ENCODE peak calls at places on chromosomes 11 and 22, in six cellular contexts. One of them, this sample, is unnamed.

GRCh38 chr11:13183094-13183825 is 94.3 kb upstream of the BMAL1 start:
- DNase-seq in GM12891: no peak
- DNase-seq in GM12878: no peak
- DNase-seq in K562: no peak
- DNase-seq in H1: no peak
- DNase-seq in HepG2: peak; percentile 28
- DNase-seq in this sample: no peak

GRCh38 chr11:27934830-27935145 is 173.2 kb downstream of the KIF18A start:
- DNase-seq in GM12891: no peak
- DNase-seq in GM12878: no peak
- DNase-seq in K562: no peak
- DNase-seq in H1: no peak
- DNase-seq in HepG2: no peak
- DNase-seq in this sample: no peak

GRCh38 chr11:19689281-19689975 is 23.2 kb upstream of the NAV2 start:
- DNase-seq in GM12891: no peak
- DNase-seq in GM12878: no peak
- DNase-seq in K562: no peak
- DNase-seq in H1: no peak
- DNase-seq in HepG2: no peak
- DNase-seq in this sample: no peak

GRCh38 chr11:108870373-108871020 is 205.6 kb downstream of the DDX10 start:
- DNase-seq in GM12891: no peak
- DNase-seq in GM12878: no peak
- DNase-seq in K562: no peak
- DNase-seq in H1: no peak
- DNase-seq in HepG2: peak; percentile 15
- DNase-seq in this sample: no peak

GRCh38 chr11:134943544-134943943 is 531.5 kb upstream of the B3GAT1 start:
- DNase-seq in GM12891: no peak
- DNase-seq in GM12878: no peak
- DNase-seq in K562: no peak
- DNase-seq in H1: no peak
- DNase-seq in HepG2: no peak
- DNase-seq in this sample: no peak

GRCh38 chr22:20130319-20130718 is 1.3 kb upstream of the ZDHHC8 start:
- DNase-seq in GM12891: no peak
- DNase-seq in GM12878: no peak
- DNase-seq in K562: no peak
- DNase-seq in H1: no peak
- DNase-seq in HepG2: no peak
- DNase-seq in this sample: no peak

GRCh38 chr11:2142300-2142759 is 3.1 kb upstream of the IGF2 start:
- DNase-seq in GM12891: no peak
- DNase-seq in GM12878: no peak
- DNase-seq in K562: no peak
- DNase-seq in H1: no peak
- DNase-seq in HepG2: no peak
- DNase-seq in this sample: no peak

GRCh38 chr11:79078999-79079398 is 361.8 kb downstream of the TENM4 start:
- DNase-seq in GM12891: no peak
- DNase-seq in GM12878: no peak
- DNase-seq in K562: no peak
- DNase-seq in H1: no peak
- DNase-seq in HepG2: no peak
- DNase-seq in this sample: no peak

GRCh38 chr11:116721983-116722382 is 50.8 kb downstream of the BUD13 start:
- DNase-seq in GM12891: no peak
- DNase-seq in GM12878: no peak
- DNase-seq in K562: no peak
- DNase-seq in H1: no peak
- DNase-seq in HepG2: no peak
- DNase-seq in this sample: no peak

GRCh38 chr11:20671856-20672546 is 2.6 kb downstream of the NELL1 start:
- DNase-seq in GM12891: peak; percentile 29
- DNase-seq in GM12878: no peak
- DNase-seq in K562: peak; percentile 26
- DNase-seq in H1: no peak
- DNase-seq in HepG2: peak; percentile 7
- DNase-seq in this sample: no peak

GRCh38 chr11:86888164-86888977 is 66.8 kb downstream of the FZD4 start:
- DNase-seq in GM12891: no peak
- DNase-seq in GM12878: no peak
- DNase-seq in K562: no peak
- DNase-seq in H1: no peak
- DNase-seq in HepG2: no peak
- DNase-seq in this sample: no peak

GRCh38 chr11:31802990-31803812 is 7.9 kb downstream of the PAX6 start:
- DNase-seq in GM12891: no peak
- DNase-seq in GM12878: no peak
- DNase-seq in K562: no peak
- DNase-seq in H1: peak; percentile 66
- DNase-seq in HepG2: no peak
- DNase-seq in this sample: no peak

GRCh38 chr11:68904458-68904847 is 762 bp downstream of the IGHMBP2 start:
- DNase-seq in GM12891: no peak
- DNase-seq in GM12878: no peak
- DNase-seq in K562: no peak
- DNase-seq in H1: no peak
- DNase-seq in HepG2: no peak
- DNase-seq in this sample: no peak

GRCh38 chr11:64025205-64025604 is 10.5 kb upstream of the FLRT1 start:
- DNase-seq in GM12891: no peak
- DNase-seq in GM12878: no peak
- DNase-seq in K562: no peak
- DNase-seq in H1: peak; percentile 77
- DNase-seq in HepG2: no peak
- DNase-seq in this sample: no peak

GRCh38 chr11:110349109-110349996 is 52.9 kb upstream of the RDX start:
- DNase-seq in GM12891: peak; percentile 29
- DNase-seq in GM12878: peak; percentile 94
- DNase-seq in K562: no peak
- DNase-seq in H1: no peak
- DNase-seq in HepG2: no peak
- DNase-seq in this sample: no peak

GRCh38 chr11:16992846-16993245 is 21.4 kb downstream of the PLEKHA7 start:
- DNase-seq in GM12891: no peak
- DNase-seq in GM12878: no peak
- DNase-seq in K562: no peak
- DNase-seq in H1: no peak
- DNase-seq in HepG2: no peak
- DNase-seq in this sample: no peak

GRCh38 chr11:96744697-96745096 is 354.9 kb downstream of the JRKL start:
- DNase-seq in GM12891: no peak
- DNase-seq in GM12878: no peak
- DNase-seq in K562: no peak
- DNase-seq in H1: no peak
- DNase-seq in HepG2: no peak
- DNase-seq in this sample: no peak

GRCh38 chr11:13277719-13278619 is at the start of gene BMAL1:
- DNase-seq in GM12891: peak; percentile 38
- DNase-seq in GM12878: no peak
- DNase-seq in K562: no peak
- DNase-seq in H1: peak; percentile 75
- DNase-seq in HepG2: no peak
- DNase-seq in this sample: peak; percentile 34

GRCh38 chr22:41541484-41541883 is 2.8 kb downstream of the POLR3H start:
- DNase-seq in GM12891: no peak
- DNase-seq in GM12878: no peak
- DNase-seq in K562: no peak
- DNase-seq in H1: no peak
- DNase-seq in HepG2: no peak
- DNase-seq in this sample: no peak

GRCh38 chr11:114076974-114077373 is 17.5 kb downstream of the ZBTB16 start:
- DNase-seq in GM12891: no peak
- DNase-seq in GM12878: no peak
- DNase-seq in K562: no peak
- DNase-seq in H1: no peak
- DNase-seq in HepG2: no peak
- DNase-seq in this sample: no peak

GRCh38 chr22:45246060-45246985 is 5.6 kb upstream of the KIAA0930 start:
- DNase-seq in GM12891: no peak
- DNase-seq in GM12878: no peak
- DNase-seq in K562: no peak
- DNase-seq in H1: no peak
- DNase-seq in HepG2: peak; percentile 98
- DNase-seq in this sample: no peak

GRCh38 chr22:45575607-45576272 is 73.1 kb downstream of the FBLN1 start:
- DNase-seq in GM12891: no peak
- DNase-seq in GM12878: no peak
- DNase-seq in K562: no peak
- DNase-seq in H1: no peak
- DNase-seq in HepG2: no peak
- DNase-seq in this sample: no peak

DNA sequence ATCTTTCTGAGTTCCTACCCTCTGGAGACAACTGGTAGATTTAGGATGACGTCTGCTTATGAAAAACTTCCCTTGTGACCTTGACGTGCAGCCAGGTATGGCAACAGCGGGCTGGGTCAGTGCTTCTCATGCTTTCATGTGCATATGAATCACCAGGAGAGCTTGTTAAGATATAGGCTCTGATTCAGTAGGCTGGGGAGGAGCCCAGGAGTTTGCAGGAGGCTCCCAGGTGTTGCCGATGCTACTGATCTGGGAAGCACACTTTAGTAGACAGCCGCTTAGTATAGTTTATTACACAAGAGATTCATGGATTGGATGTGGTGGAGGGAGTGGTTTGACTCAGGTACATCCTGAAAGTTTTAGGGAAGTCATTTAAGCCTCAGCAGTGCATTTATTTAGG is 23.8 kb downstream of the DIXDC1 start:
- DNase-seq in GM12891: no peak
- DNase-seq in GM12878: no peak
- DNase-seq in K562: no peak
- DNase-seq in H1: no peak
- DNase-seq in HepG2: no peak
- DNase-seq in this sample: no peak
- TF ChIP-seq TAF1 in GM12891: no peak
- TF ChIP-seq TAF1 in GM12878: no peak
- TF ChIP-seq TAF1 in K562: no peak
- TF ChIP-seq TAF1 in H1: no peak
- TF ChIP-seq TAF1 in HepG2: no peak
- TF ChIP-seq TAF1 in this sample: no peak

DNA sequence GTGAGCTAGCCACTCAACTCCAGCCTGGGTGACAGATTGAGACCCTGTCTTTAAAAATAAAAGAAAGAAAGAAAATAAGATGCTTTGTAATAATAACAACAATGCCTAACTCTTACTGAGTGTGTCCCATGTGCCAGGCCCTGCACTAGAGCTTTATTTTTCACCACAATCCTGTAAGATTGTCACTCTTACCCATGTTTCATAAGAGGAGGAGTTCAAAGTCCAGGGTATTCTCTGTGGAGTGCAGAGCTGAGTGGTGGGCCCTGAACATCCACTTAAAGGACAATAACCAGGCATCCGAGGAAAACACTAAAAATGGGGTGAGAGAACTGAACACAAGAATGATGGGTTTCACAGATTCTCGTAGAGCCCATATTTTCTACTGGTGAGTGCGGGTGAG is 925 bp upstream of the C11orf52 start:
- DNase-seq in GM12891: no peak
- DNase-seq in GM12878: no peak
- DNase-seq in K562: no peak
- DNase-seq in H1: no peak
- DNase-seq in HepG2: peak; percentile 66
- DNase-seq in this sample: no peak
- TF ChIP-seq POLR2A in GM12891: no peak
- TF ChIP-seq POLR2A in GM12878: no peak
- TF ChIP-seq POLR2A in K562: no peak
- TF ChIP-seq POLR2A in H1: no peak
- TF ChIP-seq POLR2A in HepG2: peak; percentile 23
- TF ChIP-seq POLR2A in this sample: no peak

DNA sequence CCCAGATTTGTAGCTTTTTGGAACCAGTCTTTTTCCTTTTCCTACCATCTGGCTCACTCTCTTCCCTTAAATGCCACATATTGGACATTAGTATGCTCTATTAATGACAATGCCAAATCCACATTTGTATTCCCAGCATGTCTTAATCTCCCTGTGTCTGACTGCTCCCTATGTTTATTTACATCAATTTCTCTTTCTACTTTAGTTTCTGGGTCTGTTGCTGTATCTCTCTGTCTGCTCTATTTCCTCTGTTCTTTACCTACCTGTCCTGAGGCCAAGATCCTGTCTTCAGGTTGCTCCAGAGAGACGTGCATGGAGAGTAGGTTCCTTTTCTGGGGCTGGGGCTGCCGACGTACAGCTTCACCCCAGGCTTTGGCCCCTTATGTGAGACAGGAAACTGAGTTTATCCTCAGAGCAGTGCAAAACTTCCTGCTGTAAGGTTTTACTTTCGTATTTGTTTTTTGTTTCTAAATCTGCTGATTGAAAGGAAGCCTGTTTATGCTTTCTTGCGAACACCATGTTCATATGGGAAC is 25.6 kb downstream of the OR2AG2 start:
- DNase-seq in GM12891: no peak
- DNase-seq in GM12878: peak; percentile 68
- DNase-seq in K562: no peak
- DNase-seq in H1: no peak
- DNase-seq in HepG2: no peak
- DNase-seq in this sample: peak; percentile 19
- TF ChIP-seq TAF1 in GM12891: peak; percentile 60
- TF ChIP-seq TAF1 in GM12878: peak; percentile 69
- TF ChIP-seq TAF1 in K562: no peak
- TF ChIP-seq TAF1 in H1: no peak
- TF ChIP-seq TAF1 in HepG2: no peak
- TF ChIP-seq TAF1 in this sample: peak; percentile 76

DNA sequence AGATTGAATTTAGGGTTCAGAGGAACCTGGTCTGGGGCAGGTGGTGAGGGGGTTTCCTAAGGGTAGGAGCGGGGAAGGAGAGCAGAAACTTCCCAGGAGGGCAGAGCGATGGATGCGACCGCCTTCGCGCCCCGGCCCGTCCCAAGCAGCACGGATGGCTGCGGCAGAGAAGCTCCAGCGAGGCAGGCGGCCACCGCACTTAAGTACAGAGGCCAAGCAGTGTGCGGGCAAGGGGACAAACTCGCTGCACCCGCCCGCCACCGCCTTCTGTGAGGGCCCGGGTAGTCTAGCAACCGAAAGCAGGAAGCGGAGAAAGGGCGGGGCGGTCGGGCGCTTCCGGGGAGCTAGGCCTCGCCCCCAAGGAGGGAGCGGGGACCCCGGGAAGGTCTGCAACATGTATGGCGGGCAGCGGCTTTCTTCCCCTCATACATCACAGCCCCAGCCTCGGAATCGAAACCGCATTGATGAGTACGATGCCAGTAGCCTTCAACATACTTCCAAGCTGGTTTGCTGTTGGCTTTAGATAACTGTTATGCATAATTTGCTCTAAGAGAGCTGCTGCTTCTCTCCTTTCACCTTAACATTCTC is at the start of gene AGBL2:
- DNase-seq in GM12891: peak; percentile 73
- DNase-seq in GM12878: peak; percentile 25
- DNase-seq in K562: peak; percentile 72
- DNase-seq in H1: peak; percentile 88
- DNase-seq in HepG2: peak; percentile 68
- DNase-seq in this sample: peak; percentile 85
- TF ChIP-seq POLR2A in GM12891: peak; percentile 85
- TF ChIP-seq POLR2A in GM12878: peak; percentile 97
- TF ChIP-seq POLR2A in K562: peak; percentile 66
- TF ChIP-seq POLR2A in H1: no peak
- TF ChIP-seq POLR2A in HepG2: peak; percentile 35
- TF ChIP-seq POLR2A in this sample: peak; percentile 94

This sample was measured in GM12892.